ENCODE peak calls at places on chromosomes 2 and 18, in six cellular contexts. W is breast epithelium, S is skeletal muscle cell, O is iPS DF 19.7, L is activated T-cell treated with anti-CD3 and anti-CD28 coated beads for 24 hours, M is fibroblast of lung. C is an unnamed sample.

GRCh38 chr2:15223887-15224286 is 337.2 kb downstream of the NBAS start:
- DNase-seq in W (no peak), S (peak), O (no peak), L (no peak), M (peak), C (no peak)

GRCh38 chr18:3060667-3061580 is 48.0 kb upstream of the LPIN2 start:
- DNase-seq in W (no peak), S (no peak), O (no peak), L (peak), M (no peak), C (no peak)

GRCh38 chr2:117137371-117137770 is 677.1 kb upstream of the DDX18 start:
- DNase-seq in W (no peak), S (no peak), O (no peak), L (no peak), M (no peak), C (no peak)

GRCh38 chr2:160736629-160737028 is 243.0 kb upstream of the RBMS1 start:
- DNase-seq in W (no peak), S (peak), O (no peak), L (no peak), M (peak), C (no peak)

GRCh38 chr2:48187503-48187902 is 281.2 kb upstream of the FBXO11 start:
- DNase-seq in W (no peak), S (no peak), O (no peak), L (no peak), M (no peak), C (no peak)

GRCh38 chr2:20415511-20415918 is 31.4 kb upstream of the RHOB start:
- DNase-seq in W (peak), S (no peak), O (no peak), L (no peak), M (peak), C (no peak)

GRCh38 chr2:128026422-128027277 is 1.2 kb downstream of the SAP130 start:
- DNase-seq in W (no peak), S (no peak), O (no peak), L (no peak), M (peak), C (no peak)

GRCh38 chr2:25372405-25373268 is 30.9 kb upstream of the DNMT3A start:
- DNase-seq in W (peak), S (no peak), O (no peak), L (no peak), M (no peak), C (peak)

GRCh38 chr18:54828290-54828871 is at the start of gene RAB27B:
- DNase-seq in W (peak), S (peak), O (peak), L (peak), M (peak), C (peak)

GRCh38 chr18:1965016-1965415 is 606.3 kb downstream of the METTL4 start:
- DNase-seq in W (no peak), S (no peak), O (no peak), L (no peak), M (no peak), C (no peak)

GRCh38 chr2:108288534-108289106 is at the start of gene SULT1C2:
- DNase-seq in W (no peak), S (peak), O (peak), L (no peak), M (peak), C (no peak)

GRCh38 chr2:10477443-10478297 is 29.5 kb upstream of the ODC1 start:
- DNase-seq in W (peak), S (no peak), O (no peak), L (no peak), M (no peak), C (no peak)

GRCh38 chr18:60880184-60880583 is 453.0 kb upstream of the CDH20 start:
- DNase-seq in W (no peak), S (no peak), O (no peak), L (no peak), M (no peak), C (no peak)

GRCh38 chr2:147860009-147860408 is 15.2 kb downstream of the ACVR2A start:
- DNase-seq in W (no peak), S (no peak), O (peak), L (no peak), M (no peak), C (no peak)

GRCh38 chr18:23521907-23522306 is 18.6 kb downstream of the RMC1 start:
- DNase-seq in W (no peak), S (no peak), O (no peak), L (no peak), M (no peak), C (no peak)

GRCh38 chr18:11154983-11155759 is 5.8 kb upstream of the PIEZO2 start:
- DNase-seq in W (no peak), S (no peak), O (no peak), L (no peak), M (no peak), C (no peak)

GRCh38 chr2:167940361-167940744 is 307.0 kb downstream of the STK39 start:
- DNase-seq in W (no peak), S (no peak), O (no peak), L (no peak), M (no peak), C (no peak)

GRCh38 chr2:8239402-8240127 is 442.3 kb upstream of the ID2 start:
- DNase-seq in W (no peak), S (no peak), O (no peak), L (peak), M (no peak), C (no peak)

GRCh38 chr2:209368924-209369323 is 54.9 kb upstream of the MAP2 start:
- DNase-seq in W (peak), S (peak), O (no peak), L (no peak), M (peak), C (no peak)

GRCh38 chr2:9001229-9001628 is 2.3 kb downstream of the MBOAT2 start:
- DNase-seq in W (no peak), S (no peak), O (no peak), L (no peak), M (no peak), C (no peak)

GRCh38 chr2:37472959-37473358 is 128.5 kb downstream of the QPCT start:
- DNase-seq in W (no peak), S (no peak), O (no peak), L (no peak), M (peak), C (no peak)